ENCODE peak calls at places on chromosomes 11 and 22, in four cellular contexts. F is IMR-90, X is endothelial cell of umbilical vein, R is K562. K is an unnamed sample.

GRCh38 chr11:34259087-34259486 is 98.7 kb downstream of the ABTB2 start:
- DNase-seq in F (no peak), X (no peak), R (no peak), K (no peak)

GRCh38 chr11:73072935-73073481 is 69.1 kb downstream of the FCHSD2 start:
- DNase-seq in R (no peak), X (peak; percentile 82), F (peak; percentile 12), K (no peak)

GRCh38 chr11:133844217-133844616 is 1.1 kb downstream of the SPATA19 start:
- DNase-seq in R (no peak), F (no peak), X (no peak), K (no peak)

GRCh38 chr11:50174189-50174588 is 141.5 kb downstream of the OR4C45 start:
- DNase-seq in R (no peak), X (no peak), F (peak; percentile 11), K (no peak)

GRCh38 chr22:32127904-32128303 is 31.2 kb downstream of the C22orf42 start:
- DNase-seq in F (no peak), X (no peak), R (peak; percentile 20), K (no peak)

GRCh38 chr11:46130286-46130937 is 9.2 kb upstream of the PHF21A start:
- DNase-seq in F (no peak), X (no peak), R (no peak), K (no peak)

GRCh38 chr22:38783095-38783710 is 10.7 kb downstream of the DNAL4 start:
- DNase-seq in F (no peak), X (no peak), R (no peak), K (no peak)

GRCh38 chr11:12542186-12542935 is 131.9 kb upstream of the TEAD1 start:
- DNase-seq in F (no peak), R (no peak), X (no peak), K (no peak)

GRCh38 chr11:126468102-126468521 is 112.6 kb downstream of the ST3GAL4 start:
- DNase-seq in X (no peak), F (no peak), R (no peak), K (no peak)

GRCh38 chr11:1838077-1838425 is 730 bp upstream of the TNNI2 start:
- DNase-seq in X (no peak), R (no peak), F (no peak), K (no peak)

GRCh38 chr22:48353116-48353947 is 1474.3 kb downstream of the BRD1 start:
- DNase-seq in F (no peak), R (no peak), X (no peak), K (no peak)

GRCh38 chr11:112293614-112294013 is 33.0 kb upstream of the PLET1 start:
- DNase-seq in R (no peak), X (no peak), F (no peak), K (no peak)

GRCh38 chr11:12496181-12497025 is 119.0 kb downstream of the PARVA start:
- DNase-seq in F (peak; percentile 40), X (no peak), R (no peak), K (no peak)

GRCh38 chr11:84628871-84629625 is 998.1 kb downstream of the DLG2 start:
- DNase-seq in F (no peak), R (no peak), X (no peak), K (no peak)

GRCh38 chr11:45843158-45843924 is 3.9 kb upstream of the CRY2 start:
- DNase-seq in X (peak; percentile 80), R (peak; percentile 91), F (peak; percentile 83), K (peak; percentile 23)

GRCh38 chr22:45349916-45350315 is 40.2 kb downstream of the FAM118A start:
- DNase-seq in X (no peak), R (no peak), F (no peak), K (no peak)

GRCh38 chr11:116960916-116961315 is 123.5 kb upstream of the APOA1 start:
- DNase-seq in F (peak; percentile 83), R (no peak), X (peak; percentile 23), K (peak; percentile 28)

GRCh38 chr11:78916759-78917158 is 342.1 kb upstream of the NARS2 start:
- DNase-seq in X (no peak), R (no peak), F (peak; percentile 6), K (no peak)

GRCh38 chr22:28570697-28571373 is 108.8 kb downstream of the TTC28 start:
- DNase-seq in F (no peak), R (no peak), X (peak; percentile 39), K (no peak)

GRCh38 chr11:134383576-134384221 is 28.3 kb downstream of the B3GAT1 start:
- DNase-seq in X (no peak), F (no peak), R (no peak), K (no peak)

GRCh38 chr22:42365942-42366660 is 66.1 kb downstream of the NFAM1 start:
- DNase-seq in R (no peak), X (no peak), F (no peak), K (no peak)

GRCh38 chr11:46347637-46348311 is 511 bp downstream of the DGKZ start:
- DNase-seq in F (no peak), R (peak; percentile 49), X (no peak), K (no peak)

GRCh38 chr22:37267128-37267587 is 15.2 kb upstream of the CYTH4 start:
- DNase-seq in X (peak; percentile 52), R (peak; percentile 71), F (no peak), K (no peak)

GRCh38 chr22:33020721-33021120 is 37.5 kb downstream of the SYN3 start:
- DNase-seq in F (no peak), R (no peak), X (no peak), K (no peak)

GRCh38 chr11:88508808-88509581 is 171.5 kb upstream of the CTSC start:
- DNase-seq in F (no peak), X (peak; percentile 57), R (no peak), K (no peak)

GRCh38 chr11:73163638-73164174 is 21.6 kb upstream of the FCHSD2 start:
- DNase-seq in F (no peak), X (no peak), R (no peak), K (no peak)

DNA sequence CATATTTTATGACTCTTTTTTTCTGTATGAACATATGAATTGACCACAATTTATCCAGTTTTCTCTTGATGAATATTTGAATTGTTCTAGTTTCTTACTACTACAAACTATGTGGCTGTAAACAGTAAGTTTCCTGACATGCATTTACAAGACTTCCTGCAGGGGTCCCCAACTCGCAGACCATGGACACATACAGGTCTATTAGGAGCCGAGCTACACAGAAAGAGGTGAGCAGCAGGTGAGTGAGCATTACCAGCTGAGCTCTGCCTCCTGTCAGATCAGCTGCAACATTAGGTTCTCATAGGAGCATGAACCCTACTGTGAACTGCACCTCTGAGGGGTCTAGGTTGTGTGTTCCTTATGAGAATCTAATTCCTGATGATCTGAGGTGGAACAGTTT is 379.4 kb downstream of the DYNC2H1 start:
- DNase-seq in R (no peak), X (no peak), F (no peak), K (no peak)
- TF ChIP-seq CTCF in R (no peak), X (no peak), F (no peak), K (no peak)

DNA sequence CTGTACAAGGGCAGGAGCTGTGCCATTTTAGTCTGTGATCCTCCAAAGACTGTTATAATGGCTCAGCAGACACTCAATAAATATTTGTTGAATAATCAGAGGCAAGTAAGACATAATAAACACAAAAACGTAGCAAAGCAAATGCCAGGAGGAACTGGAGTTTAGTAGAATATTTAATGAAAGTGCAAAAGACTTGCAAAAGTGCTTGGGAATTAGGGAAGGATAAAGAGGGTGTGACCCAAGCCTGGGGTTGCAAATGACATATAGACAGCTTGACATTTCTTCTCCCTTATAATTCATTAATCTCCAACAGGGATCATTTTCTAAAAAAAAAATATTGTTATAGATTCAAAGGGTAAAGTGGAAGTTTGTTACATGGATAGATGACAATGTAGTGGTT is 212.7 kb upstream of the PGR start:
- DNase-seq in F (no peak), X (no peak), R (no peak), K (no peak)
- H3K9me1 ChIP-seq in F (no peaks in the 10 kb centered on the region), X (no peaks in the 10 kb centered on the region), R (no peaks in the 10 kb centered on the region), K (no peaks in the 10 kb centered on the region)

GRCh38 chr11:14904745-14905103 is 12.7 kb upstream of the CYP2R1 start:
- DNase-seq in X (peak; percentile 43), R (peak; percentile 11), F (peak; percentile 25), K (no peak)
- TF ChIP-seq CTCF in X (peak; percentile 96), R (no peak), F (peak; percentile 65), K (peak; percentile 77)

GRCh38 chr22:24580276-24580675 is 12.6 kb downstream of the LRRC75B start:
- DNase-seq in X (no peak), R (no peak), F (peak; percentile 93), K (peak; percentile 49)
- H3K9me1 ChIP-seq in X (no peaks in the 10 kb centered on the region), R (no peaks in the 10 kb centered on the region), F (peaks cover 20% of the 10 kb centered on the region), K (no peaks in the 10 kb centered on the region)

GRCh38 chr22:46815896-46816721 is 53.7 kb downstream of the TBC1D22A start:
- DNase-seq in F (peak; percentile 66), X (no peak), R (peak; percentile 42), K (no peak)
- TF ChIP-seq CTCF in F (no peak), X (no peak), R (peak; percentile 8), K (no peak)

DNA sequence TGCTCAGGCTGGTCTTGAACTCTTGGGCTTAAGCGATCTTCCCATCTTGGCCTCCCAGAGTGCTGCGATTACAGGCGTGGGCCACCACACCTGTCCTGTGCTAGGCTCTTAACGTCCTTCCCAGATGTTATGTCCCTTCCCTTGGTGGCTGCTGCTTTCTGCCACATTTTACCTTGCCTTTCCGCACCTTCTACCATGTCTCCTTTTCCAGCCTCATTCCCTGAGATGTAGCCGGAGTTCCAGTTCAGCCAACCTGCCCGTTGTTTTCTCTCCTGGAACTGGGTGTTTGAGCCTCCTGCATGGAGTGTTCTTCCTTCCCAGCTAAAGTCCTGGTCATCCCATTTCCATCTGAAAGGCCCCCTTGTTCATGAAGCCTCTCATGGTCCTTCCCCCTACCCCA is 95.3 kb downstream of the PTPRJ start:
- DNase-seq in X (no peak), R (no peak), F (no peak), K (no peak)
- H3K9me1 ChIP-seq in X (no peaks in the 10 kb centered on the region), R (no peaks in the 10 kb centered on the region), F (peaks cover 19% of the 10 kb centered on the region), K (no peaks in the 10 kb centered on the region)

K was measured in keratinocyte.